ENCODE peak calls at places on chromosomes 1 and 21, in nine cellular contexts. U is left ventricle myocardium inferior, B is RWPE1, S is ovary, R is IMR-90, N is heart left ventricle, T is pancreas, G is right atrium auricular region, J is osteoblast. D is an unnamed sample.

GRCh38 chr1:116361648-116362047 is 11.4 kb upstream of the ATP1A1 start:
- DNase-seq in U (no peak), N (no peak), T (no peak), G (no peak), B (no peak), J (no peak), R (no peak), S (no peak), D (no peak)

GRCh38 chr1:7418442-7419080 is 352.5 kb upstream of the VAMP3 start:
- DNase-seq in S (peak; percentile 6), J (no peak), U (no peak), B (no peak), G (peak; percentile 34), R (no peak), N (peak; percentile 12), T (peak; percentile 23), D (no peak)

GRCh38 chr1:37107153-37107552 is 72.8 kb upstream of the GRIK3 start:
- DNase-seq in T (no peak), B (no peak), S (no peak), G (no peak), J (no peak), U (no peak), N (no peak), R (no peak), D (no peak)

GRCh38 chr21:33325222-33326067 is 675 bp downstream of the IFNAR1 start:
- DNase-seq in G (peak; percentile 83), R (peak; percentile 75), B (peak; percentile 50), T (peak; percentile 85), J (peak; percentile 80), N (peak; percentile 79), S (peak; percentile 76), U (peak; percentile 76), D (no peak)

GRCh38 chr1:30305519-30305918 is 417.9 kb downstream of the MATN1 start:
- DNase-seq in T (no peak), U (no peak), B (no peak), N (peak; percentile 7), R (no peak), S (no peak), J (no peak), G (no peak), D (no peak)

GRCh38 chr1:50491142-50491541 is 67.9 kb upstream of the DMRTA2 start:
- DNase-seq in U (no peak), R (no peak), T (no peak), J (no peak), B (no peak), N (no peak), G (no peak), S (no peak), D (no peak)

GRCh38 chr1:240691521-240692338 is 79.8 kb upstream of the GREM2 start:
- DNase-seq in B (peak; percentile 51), N (no peak), G (no peak), T (no peak), S (peak; percentile 29), R (peak; percentile 78), J (peak; percentile 67), U (no peak), D (peak; percentile 46)

GRCh38 chr21:36388076-36388475 is 2.9 kb downstream of the CHAF1B start:
- DNase-seq in N (no peak), R (no peak), G (no peak), U (no peak), S (no peak), T (no peak), J (no peak), B (no peak), D (no peak)

GRCh38 chr1:7526196-7526866 is 244.8 kb upstream of the VAMP3 start:
- DNase-seq in G (no peak), U (no peak), T (no peak), R (no peak), J (peak; percentile 26), B (peak; percentile 58), N (no peak), S (no peak), D (no peak)

GRCh38 chr1:11180342-11180744 is 8.8 kb upstream of the ANGPTL7 start:
- DNase-seq in U (no peak), B (no peak), T (no peak), R (peak; percentile 49), S (no peak), J (peak; percentile 87), G (no peak), N (no peak), D (no peak)

GRCh38 chr1:208577381-208577905 is 333.3 kb upstream of the PLXNA2 start:
- DNase-seq in T (no peak), B (no peak), U (no peak), N (no peak), R (no peak), G (no peak), S (no peak), J (no peak), D (no peak)

GRCh38 chr1:161244888-161245287 is 6.9 kb upstream of the NR1I3 start:
- DNase-seq in J (no peak), R (no peak), T (no peak), B (peak; percentile 42), S (no peak), N (no peak), U (no peak), G (no peak), D (no peak)

GRCh38 chr1:47182681-47183235 is 7.1 kb downstream of the PDZK1IP1 start:
- DNase-seq in G (no peak), B (no peak), N (no peak), T (no peak), U (no peak), S (no peak), R (no peak), J (peak; percentile 75), D (no peak)

GRCh38 chr1:59605761-59606160 is 209.0 kb upstream of the HOOK1 start:
- DNase-seq in G (no peak), B (no peak), T (no peak), S (no peak), U (no peak), J (no peak), R (peak; percentile 78), N (no peak), D (no peak)

GRCh38 chr1:242242983-242243382 is 244.1 kb upstream of the MAP1LC3C start:
- DNase-seq in R (no peak), B (no peak), U (no peak), J (peak; percentile 25), G (no peak), S (no peak), N (no peak), T (no peak), D (no peak)

GRCh38 chr1:1295154-1295923 is 12.4 kb downstream of the ACAP3 start:
- DNase-seq in T (no peak), B (no peak), U (no peak), J (no peak), R (no peak), G (no peak), S (no peak), N (no peak), D (no peak)

GRCh38 chr1:114342376-114342775 is 168.6 kb downstream of the TRIM33 start:
- DNase-seq in B (no peak), G (no peak), J (peak; percentile 14), R (no peak), U (no peak), T (no peak), N (no peak), S (no peak), D (no peak)

GRCh38 chr21:44657635-44658183 is at the start of gene KRTAP12-3:
- DNase-seq in N (no peak), U (no peak), J (no peak), T (no peak), B (no peak), G (no peak), R (peak; percentile 7), S (no peak), D (no peak)

GRCh38 chr1:240031414-240031813 is 60.3 kb upstream of the FMN2 start:
- DNase-seq in G (no peak), B (peak; percentile 23), U (no peak), T (no peak), R (peak; percentile 64), J (peak; percentile 66), S (no peak), N (no peak), D (no peak)

DNA sequence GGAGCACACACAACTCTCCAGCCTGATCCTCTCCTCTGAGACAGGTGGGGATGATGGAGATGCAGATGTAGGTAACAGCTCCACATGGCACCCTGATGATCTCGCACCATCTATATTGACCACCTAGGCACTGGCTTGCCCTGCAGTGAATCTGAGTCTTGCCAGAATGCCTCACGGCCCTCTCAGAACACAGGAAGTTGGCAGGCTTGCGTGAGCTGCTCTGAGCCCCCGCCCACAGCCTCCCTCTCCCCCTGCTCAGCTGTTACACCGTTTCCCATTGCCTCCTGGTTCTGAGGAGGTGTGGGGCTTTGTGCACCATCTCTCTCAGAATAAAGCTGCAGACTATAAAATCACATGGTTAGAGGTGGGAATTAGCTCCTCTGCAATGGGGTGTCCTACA is 48.0 kb downstream of the URB2 start:
- DNase-seq in R (no peak), G (peak; percentile 34), T (no peak), N (no peak), S (no peak), U (no peak), B (no peak), J (no peak), D (no peak)
- TF ChIP-seq CTCF in R (no peak), G (no peak), T (no peak), N (no peak), S (no peak), U (no peak), B (no peak), J (no peak), D (no peak)

GRCh38 chr1:81259620-81260411 is 540.9 kb upstream of the ADGRL2 start:
- DNase-seq in T (no peak), R (no peak), J (no peak), N (no peak), B (no peak), S (no peak), U (no peak), G (no peak), D (no peak)

GRCh38 chr1:81254068-81254467 is 546.7 kb upstream of the ADGRL2 start:
- DNase-seq in N (no peak), S (no peak), U (no peak), G (no peak), R (no peak), J (no peak), B (no peak), T (no peak), D (no peak)

GRCh38 chr1:81252471-81253160 is 548.1 kb upstream of the ADGRL2 start:
- DNase-seq in N (no peak), B (no peak), U (no peak), T (no peak), S (no peak), R (no peak), G (no peak), J (no peak), D (no peak)

GRCh38 chr1:81254560-81254959 is 546.2 kb upstream of the ADGRL2 start:
- DNase-seq in S (no peak), R (no peak), J (no peak), B (no peak), G (no peak), N (no peak), U (no peak), T (no peak), D (no peak)
- TF ChIP-seq CTCF in S (no peak), R (peak; percentile 17), J (no peak), B (no peak), G (no peak), N (no peak), U (no peak), T (no peak), D (peak; percentile 11)

GRCh38 chr1:215076312-215076711 is 6.2 kb upstream of the KCNK2 start:
- DNase-seq in S (no peak), J (no peak), R (peak; percentile 62), N (no peak), G (no peak), B (peak; percentile 21), T (no peak), U (no peak), D (peak; percentile 10)
- TF ChIP-seq CTCF in S (no peak), J (peak; percentile 45), R (peak; percentile 46), N (no peak), G (no peak), B (no peak), T (no peak), U (no peak), D (no peak)

GRCh38 chr1:202274611-202275010 is 67.1 kb downstream of the UBE2T start:
- DNase-seq in G (no peak), U (no peak), J (peak; percentile 82), S (no peak), B (no peak), T (no peak), N (peak; percentile 36), R (peak; percentile 12), D (no peak)
- TF ChIP-seq CTCF in G (peak; percentile 57), U (peak; percentile 58), J (peak; percentile 73), S (no peak), B (no peak), T (no peak), N (peak; percentile 34), R (peak; percentile 44), D (no peak)

D was measured in nephron progenitor cell.